ENCODE peak calls at places on chromosome 16, in four cellular contexts. One of them, this sample, is unnamed.
A peak's percentile ranks its signal among the peaks of the same experiment; 100 is the strongest.

GRCh38 chr16:5642034-5642433 is 544.4 kb upstream of the EEF2KMT start:
- DNase-seq in GM12878: no peak
- DNase-seq in HepG2: no peak
- DNase-seq in K562: no peak
- DNase-seq in this sample: no peak

GRCh38 chr16:847681-848445 is 47.3 kb upstream of the GNG13 start:
- DNase-seq in GM12878: no peak
- DNase-seq in HepG2: no peak
- DNase-seq in K562: no peak
- DNase-seq in this sample: no peak

GRCh38 chr16:78705694-78706093 is 606.2 kb downstream of the WWOX start:
- DNase-seq in GM12878: peak; percentile 9
- DNase-seq in K562: peak; percentile 34
- DNase-seq in HepG2: peak; percentile 82
- DNase-seq in this sample: no peak

GRCh38 chr16:48182979-48183537 is 27.3 kb upstream of the ABCC12 start:
- DNase-seq in K562: no peak
- DNase-seq in GM12878: peak; percentile 61
- DNase-seq in HepG2: no peak
- DNase-seq in this sample: no peak

GRCh38 chr16:28491080-28491969 is 549 bp downstream of the CLN3 start:
- DNase-seq in HepG2: peak; percentile 49
- DNase-seq in GM12878: no peak
- DNase-seq in K562: peak; percentile 73
- DNase-seq in this sample: peak; percentile 40

GRCh38 chr16:55911616-55912015 is 36.4 kb upstream of the CES5A start:
- DNase-seq in K562: no peak
- DNase-seq in HepG2: no peak
- DNase-seq in GM12878: no peak
- DNase-seq in this sample: no peak

GRCh38 chr16:4689864-4690704 is 3.3 kb upstream of the NUDT16L1 start:
- DNase-seq in K562: no peak
- DNase-seq in HepG2: no peak
- DNase-seq in GM12878: no peak
- DNase-seq in this sample: no peak

GRCh38 chr16:2210386-2211365 is at the start of gene BRICD5:
- DNase-seq in GM12878: no peak
- DNase-seq in K562: peak; percentile 70
- DNase-seq in HepG2: peak; percentile 76
- DNase-seq in this sample: no peak

GRCh38 chr16:2825049-2825742 is 4.9 kb upstream of the ZG16B start:
- DNase-seq in K562: no peak
- DNase-seq in HepG2: no peak
- DNase-seq in GM12878: no peak
- DNase-seq in this sample: no peak

GRCh38 chr16:77833906-77834599 is 45.7 kb downstream of the VAT1L start:
- DNase-seq in K562: no peak
- DNase-seq in HepG2: no peak
- DNase-seq in GM12878: no peak
- DNase-seq in this sample: no peak

GRCh38 chr16:9139965-9140364 is 48.5 kb downstream of the HAPSTR1 start:
- DNase-seq in HepG2: peak; percentile 64
- DNase-seq in GM12878: no peak
- DNase-seq in K562: peak; percentile 59
- DNase-seq in this sample: peak; percentile 48

GRCh38 chr16:56647641-56648431 is 3.9 kb upstream of the MT1B start:
- DNase-seq in HepG2: no peak
- DNase-seq in GM12878: no peak
- DNase-seq in K562: no peak
- DNase-seq in this sample: no peak

GRCh38 chr16:30032083-30032819 is 1.2 kb upstream of the TLCD3B start:
- DNase-seq in K562: peak; percentile 75
- DNase-seq in GM12878: no peak
- DNase-seq in HepG2: peak; percentile 82
- DNase-seq in this sample: peak; percentile 89

GRCh38 chr16:57132470-57132869 is 40.1 kb downstream of the CPNE2 start:
- DNase-seq in K562: no peak
- DNase-seq in GM12878: no peak
- DNase-seq in HepG2: peak; percentile 30
- DNase-seq in this sample: no peak

GRCh38 chr16:11561440-11561797 is 25.3 kb downstream of the LITAF start:
- DNase-seq in HepG2: no peak
- DNase-seq in K562: no peak
- DNase-seq in GM12878: no peak
- DNase-seq in this sample: no peak

GRCh38 chr16:27470567-27471431 is 68.8 kb downstream of the IL21R start:
- DNase-seq in HepG2: peak; percentile 91
- DNase-seq in GM12878: no peak
- DNase-seq in K562: peak; percentile 73
- DNase-seq in this sample: no peak

GRCh38 chr16:22425036-22425801 is 50.8 kb upstream of the CDR2 start:
- DNase-seq in HepG2: no peak
- DNase-seq in K562: no peak
- DNase-seq in GM12878: no peak
- DNase-seq in this sample: no peak

GRCh38 chr16:81127051-81127450 is 30.9 kb upstream of the GCSH start:
- DNase-seq in HepG2: no peak
- DNase-seq in GM12878: no peak
- DNase-seq in K562: no peak
- DNase-seq in this sample: no peak

GRCh38 chr16:50254072-50254471 is 12.3 kb upstream of the ADCY7 start:
- DNase-seq in HepG2: no peak
- DNase-seq in GM12878: no peak
- DNase-seq in K562: peak; percentile 68
- DNase-seq in this sample: no peak

GRCh38 chr16:72952404-72953301 is 95.3 kb downstream of the ZFHX3 start:
- DNase-seq in GM12878: no peak
- DNase-seq in HepG2: no peak
- DNase-seq in K562: no peak
- DNase-seq in this sample: no peak

GRCh38 chr16:80931985-80932720 is 74.5 kb downstream of the CMC2 start:
- DNase-seq in K562: peak; percentile 25
- DNase-seq in HepG2: peak; percentile 23
- DNase-seq in GM12878: no peak
- DNase-seq in this sample: no peak

GRCh38 chr16:10824111-10824893 is 5.7 kb upstream of the TVP23A start:
- DNase-seq in HepG2: no peak
- DNase-seq in K562: no peak
- DNase-seq in GM12878: no peak
- DNase-seq in this sample: no peak

GRCh38 chr16:68839831-68840230 is 3.5 kb upstream of the TANGO6 start:
- DNase-seq in K562: no peak
- DNase-seq in HepG2: no peak
- DNase-seq in GM12878: no peak
- DNase-seq in this sample: no peak

GRCh38 chr16:67939507-67940435 is 3.1 kb upstream of the PSMB10 start:
- DNase-seq in HepG2: no peak
- DNase-seq in GM12878: no peak
- DNase-seq in K562: no peak
- DNase-seq in this sample: no peak

GRCh38 chr16:23509763-23510153 is 536 bp downstream of the GGA2 start:
- DNase-seq in HepG2: no peak
- DNase-seq in GM12878: no peak
- DNase-seq in K562: peak; percentile 47
- DNase-seq in this sample: peak; percentile 10

DNA sequence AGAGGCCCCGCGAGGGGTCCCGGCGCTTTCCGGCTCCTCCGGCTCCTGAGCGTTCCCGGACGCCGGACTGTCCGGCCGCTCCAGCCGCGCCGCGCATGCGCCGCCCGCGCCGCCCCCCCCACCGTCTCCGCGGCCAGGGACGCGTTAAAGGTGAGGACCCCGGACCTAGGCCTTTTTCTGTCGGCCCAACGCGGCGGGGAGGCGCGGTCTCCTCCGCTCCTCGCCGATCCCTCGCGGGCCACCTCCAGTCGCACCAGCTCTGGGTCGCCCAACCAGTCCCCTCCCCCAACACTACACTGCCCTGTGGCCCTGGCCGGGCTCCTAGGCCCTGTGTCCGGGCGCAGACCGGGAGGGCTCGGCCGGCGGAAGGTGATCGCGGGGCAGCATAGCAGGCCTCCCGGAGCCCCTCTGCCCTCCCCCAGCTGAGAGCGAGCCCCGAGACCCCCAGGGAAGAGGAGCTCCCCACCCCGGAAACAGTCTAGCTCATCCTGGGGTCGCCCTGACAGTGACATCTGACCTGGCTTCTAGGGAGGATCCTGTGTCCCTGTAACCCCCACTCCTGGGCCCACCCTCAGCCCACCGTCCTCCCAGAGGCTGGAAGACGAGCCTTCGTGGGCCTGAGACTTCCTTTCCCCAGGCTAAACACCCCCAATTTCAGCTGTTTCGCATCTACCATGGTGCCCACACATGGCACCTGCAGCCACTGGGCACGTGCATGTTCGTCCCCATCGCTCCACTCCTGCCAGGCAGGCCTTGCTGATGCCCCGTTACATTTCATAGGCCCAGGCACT is 14.7 kb upstream of the BCAR1 start:
- DNase-seq in GM12878: no peak
- DNase-seq in HepG2: peak; percentile 84
- DNase-seq in K562: peak; percentile 95
- DNase-seq in this sample: peak; percentile 93
- TF ChIP-seq FOXM1 in GM12878: no peak
- TF ChIP-seq FOXM1 in HepG2: no peak
- TF ChIP-seq FOXM1 in K562: no peak
- TF ChIP-seq FOXM1 in this sample: no peak

GRCh38 chr16:84811529-84811928 is 8.3 kb upstream of the CRISPLD2 start:
- DNase-seq in K562: no peak
- DNase-seq in HepG2: no peak
- DNase-seq in GM12878: no peak
- DNase-seq in this sample: no peak

GRCh38 chr16:84807776-84808175 is 12.0 kb upstream of the CRISPLD2 start:
- DNase-seq in HepG2: no peak
- DNase-seq in GM12878: no peak
- DNase-seq in K562: no peak
- DNase-seq in this sample: no peak

GRCh38 chr16:84813141-84813933 is 6.4 kb upstream of the CRISPLD2 start:
- DNase-seq in K562: peak; percentile 64
- DNase-seq in GM12878: no peak
- DNase-seq in HepG2: no peak
- DNase-seq in this sample: no peak

GRCh38 chr16:84808812-84809211 is 11.0 kb upstream of the CRISPLD2 start:
- DNase-seq in K562: peak; percentile 62
- DNase-seq in GM12878: no peak
- DNase-seq in HepG2: no peak
- DNase-seq in this sample: no peak

GRCh38 chr16:84810518-84811273 is 9.1 kb upstream of the CRISPLD2 start:
- DNase-seq in HepG2: no peak
- DNase-seq in K562: no peak
- DNase-seq in GM12878: peak; percentile 40
- DNase-seq in this sample: no peak
- TF ChIP-seq TARDBP in HepG2: no peak
- TF ChIP-seq TARDBP in K562: no peak
- TF ChIP-seq TARDBP in GM12878: no peak
- TF ChIP-seq TARDBP in this sample: no peak

GRCh38 chr16:82331974-82332750 is 162.1 kb upstream of the MPHOSPH6 start:
- DNase-seq in K562: no peak
- DNase-seq in GM12878: no peak
- DNase-seq in HepG2: peak; percentile 45
- DNase-seq in this sample: no peak

GRCh38 chr16:82331397-82331796 is 161.4 kb upstream of the MPHOSPH6 start:
- DNase-seq in HepG2: no peak
- DNase-seq in K562: no peak
- DNase-seq in GM12878: no peak
- DNase-seq in this sample: no peak

GRCh38 chr16:82329070-82329469 is 159.0 kb upstream of the MPHOSPH6 start:
- DNase-seq in GM12878: no peak
- DNase-seq in K562: no peak
- DNase-seq in HepG2: no peak
- DNase-seq in this sample: no peak

DNA sequence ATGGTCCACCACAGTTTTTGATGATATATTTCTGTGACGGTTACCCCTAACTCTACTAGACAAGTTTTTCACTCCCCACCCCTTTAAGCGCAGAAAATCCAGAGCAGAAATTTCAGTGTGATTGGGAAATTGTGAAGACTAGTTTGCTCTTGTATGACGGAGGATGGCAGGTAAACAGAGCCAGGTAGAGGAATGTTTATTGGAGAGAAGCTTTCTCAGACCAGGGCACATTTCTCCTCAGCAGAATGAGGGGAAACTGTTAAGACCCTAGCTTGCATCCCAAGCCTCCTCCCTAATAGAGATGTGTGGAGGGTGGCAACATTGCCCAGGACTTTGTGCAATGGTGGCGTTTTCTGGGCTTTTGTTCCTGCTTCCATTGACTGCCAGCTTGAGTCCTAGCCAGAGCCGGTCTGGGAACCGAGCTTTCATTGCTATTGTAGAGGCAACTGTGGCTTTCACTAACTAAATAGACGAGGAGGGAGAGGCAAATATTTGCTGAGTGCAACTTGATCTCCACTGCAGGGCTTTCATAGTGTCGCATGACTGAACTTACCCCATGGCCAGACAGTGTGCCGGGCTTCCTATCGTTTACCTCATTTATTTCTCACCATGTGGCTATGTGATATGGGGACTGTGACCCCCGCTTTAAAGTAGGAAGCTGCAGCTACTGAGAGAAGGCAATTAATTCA is 159.6 kb upstream of the MPHOSPH6 start:
- DNase-seq in GM12878: no peak
- DNase-seq in K562: no peak
- DNase-seq in HepG2: peak; percentile 89
- DNase-seq in this sample: no peak
- TF ChIP-seq FOXM1 in GM12878: no peak
- TF ChIP-seq FOXM1 in K562: no peak
- TF ChIP-seq FOXM1 in HepG2: no peak
- TF ChIP-seq FOXM1 in this sample: no peak

GRCh38 chr16:58475220-58475619 is 24.7 kb upstream of the NDRG4 start:
- DNase-seq in K562: no peak
- DNase-seq in GM12878: no peak
- DNase-seq in HepG2: no peak
- DNase-seq in this sample: no peak
- TF ChIP-seq TARDBP in K562: no peak
- TF ChIP-seq TARDBP in GM12878: no peak
- TF ChIP-seq TARDBP in HepG2: no peak
- TF ChIP-seq TARDBP in this sample: no peak

DNA sequence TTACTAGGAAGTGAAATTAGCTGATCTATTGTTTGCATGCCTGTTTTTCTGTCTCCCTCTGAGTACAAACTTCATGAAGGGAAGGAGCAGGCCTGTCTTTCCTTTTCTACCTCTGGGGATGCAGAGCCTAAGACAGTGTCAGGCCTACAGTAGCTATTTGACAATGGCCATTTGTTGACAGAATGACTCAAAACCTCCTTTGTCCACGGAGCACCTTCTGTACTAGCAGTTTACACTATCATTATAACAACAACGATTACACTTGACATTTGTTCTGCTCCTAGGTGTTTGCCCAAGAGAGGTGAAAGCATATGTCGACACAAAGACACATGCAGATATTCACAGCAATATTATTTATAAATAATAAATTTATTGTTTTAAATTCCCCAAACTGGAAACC is 132.3 kb upstream of the IRX3 start:
- DNase-seq in GM12878: no peak
- DNase-seq in K562: no peak
- DNase-seq in HepG2: peak; percentile 23
- DNase-seq in this sample: no peak
- TF ChIP-seq FOXM1 in GM12878: no peak
- TF ChIP-seq FOXM1 in K562: no peak
- TF ChIP-seq FOXM1 in HepG2: no peak
- TF ChIP-seq FOXM1 in this sample: no peak

GRCh38 chr16:84312783-84313382 is 18.2 kb downstream of the WFDC1 start:
- DNase-seq in K562: no peak
- DNase-seq in GM12878: no peak
- DNase-seq in HepG2: no peak
- DNase-seq in this sample: no peak
- TF ChIP-seq TARDBP in K562: no peak
- TF ChIP-seq TARDBP in GM12878: no peak
- TF ChIP-seq TARDBP in HepG2: no peak
- TF ChIP-seq TARDBP in this sample: no peak

GRCh38 chr16:89319883-89320716 is 102.6 kb downstream of the ZNF778 start:
- DNase-seq in K562: peak; percentile 87
- DNase-seq in GM12878: peak; percentile 17
- DNase-seq in HepG2: peak; percentile 64
- DNase-seq in this sample: no peak
- TF ChIP-seq FOXM1 in K562: no peak
- TF ChIP-seq FOXM1 in GM12878: no peak
- TF ChIP-seq FOXM1 in HepG2: no peak
- TF ChIP-seq FOXM1 in this sample: no peak